ENCODE peak calls at places on chromosomes 6 and 20, in four cellular contexts. N is upper lobe of right lung; U is CD8-positive, alpha-beta T cell; P is K562. G is an unnamed sample. For H3K4me1, the result is how much of the 10 kb centered on the place peaks cover.

GRCh38 chr20:18090477-18090876 is 32.8 kb upstream of the OVOL2 start:
- DNase-seq in N (no peak), U (no peak), P (no peak), G (no peak)

GRCh38 chr6:1613631-1614447 is 4.1 kb downstream of the FOXC1 start:
- DNase-seq in N (no peak), U (no peak), P (no peak), G (peak)

GRCh38 chr6:146133866-146134265 is 105.0 kb downstream of the GRM1 start:
- DNase-seq in N (no peak), U (no peak), P (no peak), G (no peak)

GRCh38 chr6:47729457-47729856 is 31.1 kb downstream of the ADGRF4 start:
- DNase-seq in N (no peak), U (no peak), P (no peak), G (no peak)

GRCh38 chr6:105320766-105321165 is 82.1 kb downstream of the PREP start:
- DNase-seq in N (no peak), U (no peak), P (no peak), G (no peak)

GRCh38 chr6:168525114-168525513 is 84.1 kb downstream of the SMOC2 start:
- DNase-seq in N (no peak), U (no peak), P (no peak), G (no peak)

GRCh38 chr6:15507746-15508145 is 155.1 kb downstream of the DTNBP1 start:
- DNase-seq in N (peak), U (no peak), P (no peak), G (no peak)

GRCh38 chr6:156729248-156729647 is 47.9 kb upstream of the ARID1B start:
- DNase-seq in N (no peak), U (no peak), P (no peak), G (peak)

DNA sequence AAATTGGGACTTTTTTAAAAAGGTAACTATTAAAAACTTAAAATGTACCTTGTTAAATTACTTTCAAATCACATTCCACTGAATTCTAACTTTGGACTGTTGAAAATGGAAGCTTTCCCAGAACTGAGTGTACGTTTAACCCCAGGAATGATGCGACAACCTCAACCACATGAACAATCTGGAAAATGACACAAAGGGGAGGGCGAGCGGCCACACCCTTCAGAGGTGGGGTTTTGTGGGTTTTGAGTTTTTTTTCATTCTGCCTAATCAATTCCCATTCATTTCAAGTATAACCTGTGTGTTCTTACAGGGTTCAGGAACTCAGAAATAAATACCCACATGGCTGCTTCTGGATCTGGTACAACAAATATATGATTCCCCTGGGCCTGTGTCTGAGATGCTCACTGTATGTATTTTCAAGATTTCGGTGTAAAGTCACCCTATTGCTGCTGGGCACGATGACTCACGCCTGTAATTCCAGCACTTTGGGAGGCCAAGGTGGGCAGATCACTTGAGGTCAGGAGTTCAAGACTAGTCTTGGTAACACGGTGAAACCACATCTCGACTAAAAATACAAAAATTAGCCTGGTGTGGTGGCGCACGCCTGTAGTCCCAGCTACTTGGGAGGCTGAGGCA is 21.6 kb downstream of the CNKSR3 start:
- DNase-seq in N (no peak), U (no peak), P (no peak), G (no peak)
- H3K4me1 ChIP-seq in N (under half), U (under half), P (under half), G (under half)

GRCh38 chr6:41040101-41040910 is 1.3 kb upstream of the UNC5CL start:
- DNase-seq in N (peak), U (no peak), P (peak), G (no peak)
- H3K27ac ChIP-seq in N (no peak), U (no peak), P (no peak), G (no peak)

DNA sequence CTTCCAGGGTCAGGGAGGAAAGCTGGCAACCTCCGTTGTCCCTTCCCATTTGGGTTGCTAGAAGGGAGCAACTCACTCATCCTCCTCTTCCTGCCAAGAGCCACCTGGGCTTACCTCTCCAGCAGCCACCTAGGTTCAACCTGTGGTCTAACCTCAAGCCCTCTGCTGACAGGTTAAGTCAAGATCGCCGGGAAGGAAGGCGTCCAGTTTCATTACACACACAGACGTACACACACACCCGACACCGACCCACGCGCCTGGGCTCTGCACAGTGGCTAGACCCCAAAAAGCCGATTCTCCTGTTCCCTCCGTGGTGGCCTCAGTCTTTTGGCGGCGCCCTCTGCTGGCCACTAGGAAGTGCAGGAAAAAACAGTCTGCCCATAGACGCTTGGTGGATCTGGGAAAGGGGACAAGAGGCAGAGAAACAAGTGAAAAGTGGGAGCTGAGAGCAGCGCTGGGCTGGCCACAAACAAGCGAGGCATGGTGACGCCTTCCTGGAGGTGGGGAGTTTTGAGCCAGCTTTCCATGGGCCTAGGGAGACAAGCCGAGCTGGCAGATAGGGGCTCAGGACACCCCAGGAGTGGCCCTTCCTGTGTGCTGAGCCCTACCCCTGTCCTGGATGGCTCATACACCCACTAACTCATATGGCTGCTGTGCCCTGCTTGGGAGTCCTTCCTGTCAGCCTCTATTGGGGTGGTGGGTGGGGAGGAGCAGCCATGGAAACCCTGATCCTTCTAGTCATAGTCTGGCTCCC is 52.7 kb downstream of the MRPL14 start:
- DNase-seq in N (peak), U (peak), P (peak), G (peak)
- H3K4me1 ChIP-seq in N (under half), U (under half), P (half or more), G (under half)

DNA sequence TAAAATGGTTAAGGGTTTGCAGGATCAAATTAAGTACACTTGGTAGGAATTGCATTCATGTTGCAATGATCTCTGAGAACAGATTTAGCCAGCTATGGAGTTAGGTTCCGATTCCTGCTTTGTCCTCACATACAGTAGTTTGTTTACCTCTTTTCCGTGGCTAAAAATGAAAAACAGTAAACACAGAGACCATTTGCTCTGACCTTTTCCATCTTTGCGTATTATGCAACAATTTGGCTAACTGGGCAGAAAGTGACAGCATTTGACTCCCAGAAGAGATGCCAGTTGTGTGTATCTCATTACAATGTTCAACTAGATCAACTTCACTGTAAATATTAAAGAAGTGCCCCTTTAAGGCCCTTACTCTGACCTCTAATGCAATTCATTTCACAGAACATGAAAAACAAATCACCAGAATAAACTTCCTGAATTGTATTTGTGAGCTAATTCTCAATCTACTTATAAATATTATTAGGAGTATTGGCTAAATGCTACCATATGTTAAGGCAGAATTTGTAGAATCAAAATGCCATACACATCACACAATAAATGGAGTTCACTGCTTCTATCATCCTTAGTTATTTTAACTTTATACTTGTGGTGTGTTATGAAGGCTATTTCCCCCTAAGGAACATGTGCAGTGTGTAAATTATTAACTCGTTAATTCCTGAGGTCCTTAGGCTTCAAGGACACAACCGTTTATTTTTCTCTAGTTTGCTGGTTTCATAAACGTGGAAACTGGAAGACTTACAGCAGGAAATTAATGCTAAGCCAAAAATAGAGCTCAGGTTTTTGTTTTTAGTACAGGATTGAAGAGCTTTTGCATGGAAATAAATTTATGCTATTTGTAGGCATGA is 380.7 kb upstream of the CITED2 start:
- DNase-seq in N (no peak), U (no peak), P (no peak), G (no peak)
- H3K27ac ChIP-seq in N (no peak), U (no peak), P (no peak), G (no peak)

GRCh38 chr6:108838101-108838717 is 10.0 kb upstream of the ARMC2 start:
- DNase-seq in N (peak), U (no peak), P (no peak), G (no peak)
- H3K4me1 ChIP-seq in N (under half), U (under half), P (under half), G (under half)

GRCh38 chr20:51412333-51412761 is 130.2 kb downstream of the NFATC2 start:
- DNase-seq in N (no peak), U (no peak), P (no peak), G (no peak)

GRCh38 chr20:51409192-51409875 is 133.2 kb downstream of the NFATC2 start:
- DNase-seq in N (no peak), U (no peak), P (no peak), G (no peak)

GRCh38 chr20:51411867-51412266 is 130.7 kb downstream of the NFATC2 start:
- DNase-seq in N (no peak), U (no peak), P (no peak), G (no peak)

GRCh38 chr20:51412991-51413471 is 129.5 kb downstream of the NFATC2 start:
- DNase-seq in N (no peak), U (no peak), P (no peak), G (no peak)

GRCh38 chr20:51410586-51411325 is 131.8 kb downstream of the NFATC2 start:
- DNase-seq in N (no peak), U (no peak), P (no peak), G (no peak)
- H3K27ac ChIP-seq in N (no peak), U (no peak), P (no peak), G (no peak)

G was measured in foreskin keratinocyte.